ENCODE peak calls at places on chromosome 21, in seven cellular contexts. O, Y, B, J, G, P and D are unnamed samples. For H3K36me3, the result is how much of the 10 kb centered on the place peaks cover.

GRCh38 chr21:43634618-43635017 is 24.7 kb downstream of the HSF2BP start:
- DNase-seq in O (no peak), Y (no peak), P (no peak), G (no peak), J (no peak), B (no peak), D (no peak)

GRCh38 chr21:20040768-20041167 is 957.4 kb upstream of the NCAM2 start:
- DNase-seq in B (peak), P (no peak), O (no peak), Y (no peak), G (peak), J (no peak), D (no peak)

GRCh38 chr21:16502273-16502672 is 772.5 kb downstream of the USP25 start:
- DNase-seq in G (no peak), O (no peak), B (no peak), Y (no peak), P (no peak), J (no peak), D (no peak)

GRCh38 chr21:32248616-32249550 is 30.0 kb downstream of the MIS18A start:
- DNase-seq in B (no peak), G (no peak), O (no peak), P (no peak), Y (no peak), J (no peak), D (no peak)

GRCh38 chr21:21860888-21861287 is 862.7 kb downstream of the NCAM2 start:
- DNase-seq in J (no peak), B (no peak), G (no peak), Y (no peak), P (no peak), O (no peak), D (no peak)

GRCh38 chr21:18985584-18985983 is 582.0 kb upstream of the TMPRSS15 start:
- DNase-seq in G (no peak), B (no peak), O (no peak), P (no peak), J (no peak), Y (no peak), D (no peak)

GRCh38 chr21:26846036-26846931 is 1.1 kb upstream of the ADAMTS1 start:
- DNase-seq in O (peak), J (peak), Y (peak), G (peak), B (no peak), P (peak), D (peak)

GRCh38 chr21:26794597-26795397 is 50.4 kb downstream of the ADAMTS1 start:
- DNase-seq in P (no peak), B (no peak), G (no peak), J (no peak), Y (no peak), O (no peak), D (no peak)

GRCh38 chr21:38300180-38300579 is 43.4 kb downstream of the KCNJ15 start:
- DNase-seq in Y (no peak), O (no peak), G (no peak), B (no peak), P (no peak), J (no peak), D (no peak)

GRCh38 chr21:17848228-17848627 is 29.1 kb upstream of the C21orf91 start:
- DNase-seq in J (peak), Y (peak), B (peak), P (no peak), G (no peak), O (no peak), D (no peak)

GRCh38 chr21:25733859-25734653 is 648 bp downstream of the ATP5PF start:
- DNase-seq in O (no peak), Y (no peak), B (peak), J (no peak), P (no peak), G (peak), D (peak)

GRCh38 chr21:31716106-31716505 is 15.8 kb downstream of the SCAF4 start:
- DNase-seq in Y (no peak), P (no peak), G (no peak), J (no peak), O (no peak), B (no peak), D (no peak)

GRCh38 chr21:40146201-40146890 is 279.1 kb downstream of the PCP4 start:
- DNase-seq in B (no peak), G (no peak), Y (no peak), O (no peak), P (no peak), J (no peak), D (no peak)

GRCh38 chr21:40846057-40846456 is 901 bp downstream of the DSCAM start:
- DNase-seq in P (no peak), G (no peak), J (no peak), B (no peak), Y (no peak), O (no peak), D (no peak)

GRCh38 chr21:38511662-38512243 is 13.5 kb upstream of the ERG start:
- DNase-seq in J (no peak), B (no peak), P (no peak), O (no peak), G (no peak), Y (no peak), D (no peak)

GRCh38 chr21:21103692-21104091 is 105.5 kb downstream of the NCAM2 start:
- DNase-seq in J (no peak), G (no peak), B (no peak), P (no peak), Y (no peak), O (no peak), D (no peak)

GRCh38 chr21:24025101-24025500 is 1582.2 kb downstream of the MRPL39 start:
- DNase-seq in B (no peak), G (no peak), Y (no peak), P (no peak), J (no peak), O (no peak), D (no peak)

GRCh38 chr21:17690078-17690494 is 77.4 kb upstream of the BTG3 start:
- DNase-seq in G (no peak), B (peak), J (no peak), P (no peak), O (no peak), Y (no peak), D (no peak)

DNA sequence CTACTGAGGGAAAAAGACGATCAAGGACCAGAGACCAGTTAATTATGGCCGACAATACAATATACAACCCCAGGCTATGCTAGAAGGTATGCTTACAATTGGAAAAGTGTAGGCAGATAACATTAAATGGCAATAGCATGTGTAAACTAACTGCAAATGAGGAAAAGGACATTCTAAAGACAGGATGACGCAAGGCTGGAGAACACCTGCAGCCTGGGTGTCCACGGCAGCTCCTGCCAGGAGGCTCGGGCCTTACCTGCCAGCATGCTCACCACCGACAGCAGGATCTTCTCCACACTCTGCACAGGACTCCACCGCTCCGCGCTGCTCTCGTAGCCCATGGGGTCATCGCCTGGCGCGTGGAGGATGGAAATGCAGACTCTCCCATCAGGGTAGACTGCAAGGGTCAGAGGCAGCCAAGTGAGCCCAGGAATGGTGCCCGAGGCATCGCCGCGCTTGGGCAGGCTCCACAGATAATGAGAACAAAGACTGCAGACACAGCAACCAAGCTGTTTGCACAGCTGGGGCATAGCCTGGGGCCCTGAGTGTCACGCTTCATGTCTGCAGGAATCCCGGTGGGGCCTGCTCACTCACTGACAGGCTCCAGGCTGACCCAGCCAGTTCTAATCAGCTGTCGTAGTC is 28.2 kb downstream of the UBE2G2 start:
- DNase-seq in B (no peak), O (peak), Y (no peak), J (no peak), P (no peak), G (no peak), D (peak)
- H3K36me3 ChIP-seq in B (half or more), O (under half), Y (under half), J (half or more), P (under half), G (under half), D (under half)

DNA sequence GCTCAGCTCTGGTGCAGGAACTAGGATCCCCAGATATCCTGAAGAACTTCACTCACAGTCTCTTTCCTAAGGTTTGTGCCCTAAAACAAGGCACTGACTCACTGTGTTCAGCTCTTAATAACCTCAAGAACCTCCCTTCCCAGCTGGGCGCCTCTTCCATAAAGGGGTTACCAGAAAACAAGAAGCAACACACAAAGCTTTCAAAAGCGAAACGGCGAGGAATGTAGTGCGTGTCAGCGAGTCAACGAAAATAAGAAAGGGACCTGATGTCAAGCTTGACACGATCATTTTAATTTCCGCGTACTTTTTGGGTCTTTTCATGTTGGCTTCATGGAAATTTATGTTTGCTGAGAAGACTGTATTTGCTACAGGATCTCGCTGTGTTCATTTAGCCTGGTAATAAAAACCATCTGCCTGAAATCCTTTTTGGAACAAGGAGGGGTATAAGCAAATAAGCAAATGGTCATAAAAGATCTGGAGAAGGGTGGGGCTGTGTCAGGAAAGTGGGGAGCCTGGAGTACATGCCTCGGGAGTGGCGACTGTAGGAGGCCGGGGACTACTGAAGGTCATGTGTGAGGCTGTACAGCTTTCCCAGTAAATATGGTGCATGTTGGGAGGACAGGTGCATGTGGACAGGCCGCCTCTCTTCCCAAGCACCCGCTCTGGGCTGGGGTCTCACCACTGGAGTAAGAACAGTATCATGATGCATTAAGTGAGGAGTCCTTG is 11.4 kb upstream of the CLDN14 start:
- DNase-seq in J (no peak), B (no peak), G (no peak), Y (peak), O (no peak), P (no peak), D (no peak)
- TF ChIP-seq POLR2AphosphoS5 in J (no peak), B (no peak), G (no peak), Y (no peak), O (peak), P (no peak), D (no peak)

GRCh38 chr21:35039595-35040291 is 9.4 kb downstream of the RUNX1 start:
- DNase-seq in G (no peak), Y (no peak), P (no peak), J (no peak), O (no peak), B (no peak), D (no peak)

GRCh38 chr21:35036521-35037383 is 12.3 kb downstream of the RUNX1 start:
- DNase-seq in G (no peak), O (no peak), B (no peak), J (no peak), P (no peak), Y (no peak), D (no peak)

GRCh38 chr21:35035581-35035980 is 13.5 kb downstream of the RUNX1 start:
- DNase-seq in B (no peak), Y (no peak), J (no peak), O (no peak), G (no peak), P (no peak), D (no peak)

GRCh38 chr21:35038772-35039145 is 10.3 kb downstream of the RUNX1 start:
- DNase-seq in Y (no peak), O (no peak), B (no peak), P (no peak), G (no peak), J (no peak), D (no peak)

DNA sequence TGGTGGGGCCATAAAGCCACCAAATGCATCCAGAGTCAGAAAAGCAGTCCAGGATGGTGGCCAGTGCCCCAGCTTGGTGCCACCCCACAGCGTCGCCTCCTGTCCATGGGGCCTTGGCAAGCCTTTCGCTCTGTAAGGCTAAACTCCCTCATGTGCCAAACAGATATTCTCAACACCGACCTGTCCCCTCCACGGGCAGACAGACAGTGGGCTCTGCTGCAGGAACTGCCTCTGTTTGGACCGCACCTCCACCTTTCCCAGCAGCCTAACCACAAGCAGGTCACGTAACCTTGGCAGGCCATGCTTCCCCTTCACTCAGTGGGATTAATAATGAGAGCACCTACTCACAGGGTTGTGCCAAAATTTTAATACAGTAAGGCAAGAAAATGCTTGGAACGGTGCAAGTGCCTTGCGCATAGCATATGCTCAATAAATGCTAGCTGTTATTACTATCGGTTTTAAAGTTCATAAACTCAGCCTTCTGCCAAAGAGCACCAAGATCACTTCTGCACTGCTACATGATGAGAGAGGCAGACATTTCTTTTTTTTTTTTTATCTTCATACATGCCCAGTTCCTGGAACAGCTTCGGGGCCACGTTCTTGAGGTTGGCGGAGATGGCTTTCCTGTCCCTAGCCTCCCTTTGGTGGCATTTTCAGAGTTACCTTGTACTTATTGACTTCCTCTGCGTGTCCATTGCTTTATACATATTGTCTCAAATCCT is 11.6 kb downstream of the RUNX1 start:
- DNase-seq in O (no peak), G (no peak), B (no peak), Y (no peak), P (no peak), J (no peak), D (no peak)
- H3K36me3 ChIP-seq in O (under half), G (under half), B (under half), Y (under half), P (under half), J (under half), D (under half)

GRCh38 chr21:45598109-45598508 is 45.4 kb upstream of the PCBP3 start:
- DNase-seq in J (no peak), Y (no peak), P (peak), O (no peak), B (no peak), G (no peak), D (peak)
- TF ChIP-seq POLR2AphosphoS5 in J (no peak), Y (no peak), P (no peak), O (no peak), B (no peak), G (no peak), D (no peak)

DNA sequence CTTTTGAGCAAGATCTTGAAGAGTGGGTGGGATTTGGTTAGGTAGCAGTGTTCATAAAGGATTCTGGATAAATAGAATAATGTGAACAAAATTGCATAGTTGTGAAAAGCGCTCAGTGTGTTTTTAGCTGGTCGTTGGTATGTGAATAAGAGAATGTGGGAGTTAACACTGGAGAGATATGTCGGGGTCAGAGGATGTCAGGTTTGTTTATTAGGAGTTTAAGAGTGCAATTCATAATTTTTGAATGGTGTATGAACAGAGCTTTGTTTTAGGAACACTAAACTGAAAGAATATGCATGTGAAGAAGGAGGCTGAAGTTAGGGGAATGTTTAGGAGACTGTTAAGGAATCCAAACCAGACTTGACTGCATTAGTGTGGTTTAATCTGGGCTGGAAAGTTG is 9.4 kb downstream of the USP16 start:
- DNase-seq in Y (no peak), J (no peak), P (no peak), O (no peak), B (no peak), G (no peak), D (no peak)
- H3K36me3 ChIP-seq in Y (under half), J (half or more), P (under half), O (under half), B (half or more), G (under half), D (half or more)

GRCh38 chr21:42233067-42233981 is 14.4 kb downstream of the ABCG1 start:
- DNase-seq in B (peak), G (peak), Y (peak), O (peak), P (no peak), J (peak), D (peak)
- TF ChIP-seq POLR2AphosphoS5 in B (no peak), G (no peak), Y (peak), O (peak), P (peak), J (no peak), D (peak)

DNA sequence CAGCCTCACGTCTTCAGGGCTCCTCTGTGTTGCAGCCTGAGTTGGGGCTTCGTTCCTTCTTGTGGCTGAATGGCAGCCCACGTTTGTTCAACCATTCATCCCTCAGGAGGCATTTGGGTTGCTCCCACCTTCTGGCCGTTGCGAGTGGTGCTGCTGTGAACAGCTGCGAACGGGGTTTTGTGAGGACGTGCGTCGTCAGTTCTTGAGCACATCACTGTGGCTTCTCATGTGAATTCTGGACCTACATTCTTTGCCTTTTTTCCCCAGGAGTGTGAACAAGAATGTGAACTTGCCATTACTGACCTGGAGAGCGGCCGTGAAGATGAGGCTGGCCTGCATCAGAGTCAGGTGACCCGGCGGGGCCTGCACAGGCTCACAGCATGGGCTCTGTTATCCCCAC is 21.9 kb downstream of the PCNT start:
- DNase-seq in B (no peak), P (no peak), O (no peak), G (no peak), Y (no peak), J (no peak), D (no peak)
- H3K36me3 ChIP-seq in B (half or more), P (under half), O (under half), G (under half), Y (under half), J (half or more), D (half or more)